ENCODE peak calls at places on chromosomes 12 and 14, in four cellular contexts. One of them, this sample, is unnamed.

GRCh38 chr14:88299865-88300264 is 23.2 kb downstream of the KCNK10 start:
- DNase-seq in GM18507: no peak
- DNase-seq in activated gamma-delta T cell treated with Interleukin-2 at 50 U/mL for 16 hours: no peak
- DNase-seq in NCI-H345: no peak
- DNase-seq in this sample: no peak

GRCh38 chr14:85402546-85403162 is 127.3 kb upstream of the FLRT2 start:
- DNase-seq in activated gamma-delta T cell treated with Interleukin-2 at 50 U/mL for 16 hours: no peak
- DNase-seq in GM18507: no peak
- DNase-seq in NCI-H345: no peak
- DNase-seq in this sample: no peak

GRCh38 chr12:71475280-71475679 is 35.7 kb downstream of the LGR5 start:
- DNase-seq in activated gamma-delta T cell treated with Interleukin-2 at 50 U/mL for 16 hours: no peak
- DNase-seq in NCI-H345: peak
- DNase-seq in GM18507: no peak
- DNase-seq in this sample: no peak

GRCh38 chr14:55122441-55122986 is 6.5 kb upstream of the LGALS3 start:
- DNase-seq in NCI-H345: peak
- DNase-seq in GM18507: no peak
- DNase-seq in activated gamma-delta T cell treated with Interleukin-2 at 50 U/mL for 16 hours: no peak
- DNase-seq in this sample: no peak

GRCh38 chr12:9741726-9742125 is 8.8 kb upstream of the CLECL1 start:
- DNase-seq in NCI-H345: no peak
- DNase-seq in activated gamma-delta T cell treated with Interleukin-2 at 50 U/mL for 16 hours: peak
- DNase-seq in GM18507: no peak
- DNase-seq in this sample: peak

GRCh38 chr12:97561321-97562230 is 99.0 kb downstream of the RMST start:
- DNase-seq in NCI-H345: no peak
- DNase-seq in activated gamma-delta T cell treated with Interleukin-2 at 50 U/mL for 16 hours: no peak
- DNase-seq in GM18507: no peak
- DNase-seq in this sample: no peak

GRCh38 chr12:27822076-27822712 is 42.2 kb upstream of the MANSC4 start:
- DNase-seq in NCI-H345: no peak
- DNase-seq in GM18507: peak
- DNase-seq in activated gamma-delta T cell treated with Interleukin-2 at 50 U/mL for 16 hours: peak
- DNase-seq in this sample: peak

GRCh38 chr12:76863005-76863670 is 15.7 kb downstream of the CSRP2 start:
- DNase-seq in NCI-H345: no peak
- DNase-seq in GM18507: no peak
- DNase-seq in activated gamma-delta T cell treated with Interleukin-2 at 50 U/mL for 16 hours: no peak
- DNase-seq in this sample: no peak

GRCh38 chr12:82873951-82874350 is 187.2 kb downstream of the TMTC2 start:
- DNase-seq in activated gamma-delta T cell treated with Interleukin-2 at 50 U/mL for 16 hours: no peak
- DNase-seq in GM18507: no peak
- DNase-seq in NCI-H345: no peak
- DNase-seq in this sample: no peak

GRCh38 chr12:57225680-57226190 is 3.8 kb upstream of the SHMT2 start:
- DNase-seq in GM18507: no peak
- DNase-seq in activated gamma-delta T cell treated with Interleukin-2 at 50 U/mL for 16 hours: no peak
- DNase-seq in NCI-H345: no peak
- DNase-seq in this sample: no peak

GRCh38 chr14:89282191-89282590 is 134.8 kb downstream of the FOXN3 start:
- DNase-seq in GM18507: no peak
- DNase-seq in NCI-H345: no peak
- DNase-seq in activated gamma-delta T cell treated with Interleukin-2 at 50 U/mL for 16 hours: no peak
- DNase-seq in this sample: no peak

GRCh38 chr12:91899056-91899455 is 246.6 kb downstream of the BTG1 start:
- DNase-seq in GM18507: no peak
- DNase-seq in NCI-H345: no peak
- DNase-seq in activated gamma-delta T cell treated with Interleukin-2 at 50 U/mL for 16 hours: no peak
- DNase-seq in this sample: no peak

This sample was measured in CD8-positive, alpha-beta memory T cell.